ENCODE peak calls at places on chromosome 9, in seven cellular contexts. Q is A549, U is heart right ventricle, R is breast epithelium, O is heart left ventricle, I is HCT116, G is small intestine. B is an unnamed sample.

GRCh38 chr9:136084191-136084944 is 10.7 kb downstream of the NACC2 start:
- DNase-seq in O (peak), R (no peak), U (peak), G (no peak), Q (no peak), I (no peak), B (peak)

GRCh38 chr9:20505574-20505973 is 116.7 kb downstream of the MLLT3 start:
- DNase-seq in O (no peak), Q (no peak), R (no peak), U (no peak), I (no peak), G (no peak), B (no peak)

GRCh38 chr9:129283705-129284606 is 105.9 kb upstream of the IER5L start:
- DNase-seq in Q (no peak), G (no peak), R (peak), U (no peak), O (no peak), I (no peak), B (no peak)

GRCh38 chr9:95623614-95624013 is 106.8 kb upstream of the PTCH1 start:
- DNase-seq in U (no peak), O (no peak), G (no peak), R (no peak), Q (no peak), I (no peak), B (no peak)

GRCh38 chr9:82546131-82546530 is 516.8 kb downstream of the RASEF start:
- DNase-seq in G (no peak), I (no peak), O (no peak), R (no peak), U (no peak), Q (no peak), B (no peak)

GRCh38 chr9:91127653-91128052 is 234.1 kb downstream of the AUH start:
- DNase-seq in U (no peak), R (no peak), O (no peak), I (no peak), Q (no peak), G (no peak), B (no peak)

GRCh38 chr9:128611600-128612394 is 44.9 kb downstream of the DYNC2I2 start:
- DNase-seq in Q (no peak), O (no peak), G (no peak), U (no peak), R (no peak), I (no peak), B (no peak)

GRCh38 chr9:33651125-33651524 is 127.1 kb downstream of the ANKRD18B start:
- DNase-seq in O (no peak), I (no peak), U (no peak), R (no peak), G (no peak), Q (no peak), B (no peak)

GRCh38 chr9:93288891-93289883 is 105.2 kb downstream of the WNK2 start:
- DNase-seq in R (no peak), O (peak), G (no peak), Q (peak), I (no peak), U (no peak), B (peak)

GRCh38 chr9:76873056-76873792 is 32.7 kb downstream of the PRUNE2 start:
- DNase-seq in U (no peak), R (no peak), G (no peak), O (no peak), I (no peak), Q (no peak), B (no peak)

GRCh38 chr9:23005061-23005690 is 558.6 kb downstream of the DMRTA1 start:
- DNase-seq in U (no peak), G (no peak), R (no peak), O (no peak), I (no peak), Q (no peak), B (no peak)

GRCh38 chr9:121598167-121599000 is 53.0 kb upstream of the DAB2IP start:
- DNase-seq in U (peak), G (peak), Q (no peak), O (peak), R (peak), I (peak), B (peak)

GRCh38 chr9:71587576-71588362 is 180.5 kb downstream of the CEMIP2 start:
- DNase-seq in U (no peak), G (no peak), Q (peak), R (no peak), O (no peak), I (no peak), B (no peak)

GRCh38 chr9:119216891-119217290 is 152.3 kb downstream of the BRINP1 start:
- DNase-seq in Q (no peak), I (no peak), R (peak), O (no peak), G (no peak), U (no peak), B (peak)

GRCh38 chr9:96417051-96417586 is 1.1 kb downstream of the ZNF367 start:
- DNase-seq in O (peak), I (peak), U (peak), Q (peak), G (peak), R (peak), B (peak)

GRCh38 chr9:70420267-70421019 is 6.0 kb upstream of the KLF9 start:
- DNase-seq in G (peak), O (peak), R (peak), Q (peak), I (peak), U (peak), B (peak)

GRCh38 chr9:70218767-70219166 is 40.0 kb upstream of the SMC5 start:
- DNase-seq in O (no peak), R (no peak), U (no peak), G (no peak), Q (no peak), I (no peak), B (no peak)

GRCh38 chr9:98240475-98240874 is 15.0 kb downstream of the TBC1D2 start:
- DNase-seq in Q (no peak), I (no peak), U (no peak), O (no peak), R (no peak), G (no peak), B (no peak)

GRCh38 chr9:121785673-121786542 is 134.5 kb downstream of the DAB2IP start:
- DNase-seq in G (no peak), U (no peak), R (no peak), I (no peak), Q (no peak), O (no peak), B (no peak)

GRCh38 chr9:131708613-131709002 is 31.3 kb downstream of the RAPGEF1 start:
- DNase-seq in G (no peak), R (no peak), O (no peak), I (no peak), Q (no peak), U (no peak), B (peak)

GRCh38 chr9:131707050-131707449 is 32.8 kb downstream of the RAPGEF1 start:
- DNase-seq in Q (no peak), R (no peak), O (no peak), I (no peak), U (no peak), G (no peak), B (no peak)

GRCh38 chr9:131709741-131710499 is 30.0 kb downstream of the RAPGEF1 start:
- DNase-seq in G (no peak), R (no peak), U (no peak), I (no peak), Q (no peak), O (no peak), B (no peak)

GRCh38 chr9:131706608-131706970 is 33.3 kb downstream of the RAPGEF1 start:
- DNase-seq in Q (no peak), I (no peak), R (no peak), U (no peak), G (peak), O (no peak), B (no peak)

DNA sequence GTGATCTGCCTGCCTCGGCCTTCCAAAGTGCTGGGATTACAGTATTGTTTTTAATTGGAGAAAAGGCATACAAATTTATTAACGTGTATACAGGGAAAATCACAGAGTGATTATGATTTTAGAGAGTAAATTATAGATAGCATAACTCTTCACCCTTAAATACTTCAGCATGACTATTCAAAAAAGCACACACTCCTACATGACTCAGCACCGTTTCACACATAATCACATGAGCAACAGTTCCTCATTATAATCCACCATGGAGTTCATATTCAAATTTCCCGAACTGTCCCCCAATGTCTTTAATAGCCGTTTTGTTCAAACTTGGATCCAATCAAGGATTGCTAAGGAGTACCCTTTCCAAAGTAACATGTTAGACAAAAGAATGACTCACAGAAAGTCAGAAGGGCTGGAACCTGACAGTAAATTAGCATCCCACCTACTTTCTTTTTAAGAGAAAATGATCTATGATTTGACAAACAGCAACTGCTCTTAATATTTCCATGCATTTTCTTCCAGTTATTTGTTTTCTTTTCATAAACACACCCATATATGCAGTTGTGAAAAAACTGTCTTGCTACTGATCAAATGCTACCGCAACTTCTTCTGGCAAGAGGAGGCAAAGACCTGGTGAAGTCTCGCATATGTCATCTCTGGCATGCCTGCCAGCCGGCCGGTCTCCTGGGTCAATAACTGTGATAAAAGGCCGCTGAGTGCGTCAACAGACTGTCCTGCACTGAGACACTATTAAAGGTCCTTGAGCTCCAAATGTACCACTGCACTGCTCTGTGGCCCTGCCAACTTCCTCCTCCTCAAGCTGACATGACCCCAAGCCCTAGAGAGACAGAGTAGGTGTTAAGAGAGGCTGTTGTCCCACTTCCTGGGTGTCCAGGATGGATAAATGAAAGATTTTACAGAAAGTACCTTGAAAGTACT is 31.9 kb downstream of the RAPGEF1 start:
- DNase-seq in U (peak), G (peak), R (no peak), Q (peak), I (no peak), O (peak), B (peak)
- H3K27ac ChIP-seq in U (peak), G (peak), R (peak), Q (peak), I (no peak), O (peak), B (peak)

DNA sequence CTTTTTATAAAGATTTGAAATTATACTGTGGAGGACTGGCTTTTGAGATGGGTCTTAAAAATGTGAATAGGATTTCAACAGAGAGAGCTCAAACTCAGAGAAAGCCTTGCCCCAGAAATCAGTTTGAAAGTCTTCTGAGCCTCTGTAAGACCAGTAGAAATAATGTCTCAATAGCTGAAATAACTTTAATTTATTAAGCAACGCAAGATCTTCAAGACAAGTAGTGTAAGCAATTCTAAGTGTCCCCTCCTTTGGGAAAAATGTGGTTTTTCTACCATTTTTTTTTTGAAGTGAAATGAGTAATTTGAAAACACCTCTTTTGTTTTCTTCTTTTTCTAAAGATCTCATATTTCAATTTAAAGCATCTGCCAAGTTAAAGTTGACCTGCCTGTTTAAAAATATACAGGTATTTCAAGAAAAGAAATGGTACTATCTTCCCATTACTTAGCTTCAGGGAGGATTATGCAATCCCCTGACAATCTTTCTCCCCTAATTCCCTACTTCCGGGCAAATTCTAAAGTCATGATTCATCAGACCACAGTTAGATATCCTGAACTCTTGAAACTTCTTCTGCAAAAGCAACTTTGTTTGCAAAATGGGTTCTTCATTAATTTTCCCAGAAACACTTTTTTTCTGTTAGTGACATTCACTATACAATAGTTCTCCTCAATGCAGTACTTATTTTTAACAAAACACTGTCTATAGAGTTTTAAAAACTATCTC is 7.9 kb upstream of the ANXA1 start:
- DNase-seq in O (no peak), G (peak), R (no peak), Q (peak), I (peak), U (no peak), B (no peak)
- H3K4me3 ChIP-seq in O (no peak), G (no peak), R (no peak), Q (no peak), I (peak), U (no peak), B (no peak)

GRCh38 chr9:137743695-137744094 is 124.9 kb downstream of the EHMT1 start:
- DNase-seq in Q (no peak), G (no peak), O (no peak), U (no peak), R (no peak), I (no peak), B (no peak)

GRCh38 chr9:137741330-137741729 is 122.5 kb downstream of the EHMT1 start:
- DNase-seq in U (no peak), R (no peak), I (no peak), O (no peak), Q (no peak), G (no peak), B (no peak)

GRCh38 chr9:137742698-137743097 is 123.9 kb downstream of the EHMT1 start:
- DNase-seq in O (no peak), G (no peak), I (no peak), R (no peak), U (no peak), Q (no peak), B (no peak)

GRCh38 chr9:137745541-137745991 is 126.8 kb downstream of the EHMT1 start:
- DNase-seq in U (no peak), R (no peak), I (peak), O (no peak), G (no peak), Q (peak), B (peak)

DNA sequence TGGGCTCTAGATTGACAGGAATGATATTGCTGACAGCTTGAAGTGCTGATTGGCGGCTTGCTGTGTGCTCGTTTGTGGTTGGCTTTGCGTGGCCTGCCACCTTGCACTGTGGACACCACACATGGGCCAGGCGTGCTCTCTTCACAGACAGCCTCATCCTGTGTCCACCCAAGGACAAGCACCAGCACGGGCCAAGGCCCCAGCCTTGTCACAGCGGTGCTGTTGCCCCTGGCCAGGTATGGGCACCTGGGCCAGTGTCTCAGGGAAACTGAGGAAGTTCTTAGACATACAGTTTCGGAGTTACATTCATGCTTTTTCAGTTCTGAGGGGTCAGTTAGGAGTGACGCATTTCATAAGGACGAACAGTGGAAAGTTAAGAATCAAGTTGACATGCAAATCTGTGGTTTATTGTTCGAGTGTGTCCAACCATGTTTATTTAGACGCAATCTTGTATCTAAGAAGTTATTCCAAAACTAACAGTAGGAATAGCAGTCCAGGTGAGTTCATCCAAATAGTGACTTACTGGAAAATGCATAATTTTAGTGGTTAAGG is 125.9 kb downstream of the EHMT1 start:
- DNase-seq in I (no peak), G (no peak), U (no peak), R (no peak), O (no peak), Q (no peak), B (no peak)
- H3K27ac ChIP-seq in I (no peak), G (peak), U (no peak), R (no peak), O (no peak), Q (peak), B (no peak)

GRCh38 chr9:125238915-125239446 is 2.2 kb downstream of the HSPA5 start:
- DNase-seq in I (no peak), O (no peak), Q (no peak), U (no peak), G (no peak), R (no peak), B (no peak)
- H3K4me3 ChIP-seq in I (no peak), O (peak), Q (peak), U (peak), G (no peak), R (peak), B (no peak)

GRCh38 chr9:27117489-27118135 is 8.6 kb downstream of the TEK start:
- DNase-seq in Q (peak), R (no peak), I (no peak), U (peak), O (peak), G (peak), B (peak)
- H3K27ac ChIP-seq in Q (peak), R (peak), I (no peak), U (peak), O (peak), G (no peak), B (no peak)